ENCODE peak calls at places on chromosomes 12 and 14, in seven cellular contexts. V, N, D, R, G, B and U are unnamed samples.

GRCh38 chr12:52141306-52141705 is 50.5 kb downstream of the KRT80 start:
- DNase-seq in V (no peak), D (no peak), R (no peak), G (no peak), B (no peak), N (no peak), U (no peak)

GRCh38 chr12:57836442-57837375 is 9.8 kb downstream of the CTDSP2 start:
- DNase-seq in R (peak; percentile 95), B (peak; percentile 88), G (no peak), N (peak; percentile 89), D (peak; percentile 76), V (peak; percentile 55), U (peak; percentile 89)

GRCh38 chr14:72788972-72789728 is 104.8 kb downstream of the DPF3 start:
- DNase-seq in V (no peak), B (no peak), N (no peak), D (no peak), R (no peak), G (no peak), U (no peak)

GRCh38 chr12:65327207-65328076 is 49.0 kb downstream of the MSRB3 start:
- DNase-seq in G (no peak), B (no peak), V (no peak), N (peak; percentile 73), D (no peak), R (peak; percentile 74), U (peak; percentile 68)

GRCh38 chr14:69204753-69205152 is 13.5 kb downstream of the EXD2 start:
- DNase-seq in R (no peak), D (no peak), V (no peak), N (no peak), B (no peak), G (no peak), U (no peak)

GRCh38 chr14:97851438-97851995 is 1054.3 kb downstream of the VRK1 start:
- DNase-seq in G (no peak), N (no peak), B (no peak), R (no peak), D (no peak), V (no peak), U (no peak)

GRCh38 chr14:77003960-77004710 is 24.4 kb downstream of the IRF2BPL start:
- DNase-seq in R (peak; percentile 44), V (no peak), B (no peak), G (no peak), D (no peak), N (no peak), U (no peak)

GRCh38 chr12:95424271-95424994 is 49.5 kb upstream of the METAP2 start:
- DNase-seq in B (no peak), V (no peak), N (peak; percentile 12), R (peak; percentile 12), G (no peak), D (no peak), U (no peak)

GRCh38 chr14:20327005-20327869 is 5.8 kb downstream of the CCNB1IP1 start:
- DNase-seq in N (no peak), R (peak; percentile 80), G (no peak), B (no peak), V (no peak), D (no peak), U (peak; percentile 79)

GRCh38 chr12:52066346-52067080 is 3.3 kb upstream of the ATG101 start:
- DNase-seq in G (no peak), R (no peak), D (no peak), V (no peak), N (no peak), B (no peak), U (no peak)

GRCh38 chr12:130981156-130981789 is 27.6 kb downstream of the ADGRD1 start:
- DNase-seq in D (peak; percentile 33), R (no peak), V (no peak), G (no peak), N (peak; percentile 37), B (no peak), U (no peak)

GRCh38 chr12:103336940-103337339 is 158.8 kb downstream of the C12orf42 start:
- DNase-seq in B (no peak), N (no peak), R (no peak), V (no peak), G (no peak), D (no peak), U (no peak)

GRCh38 chr14:89775161-89775560 is 179.4 kb downstream of the EFCAB11 start:
- DNase-seq in B (no peak), V (no peak), N (no peak), R (no peak), D (no peak), G (no peak), U (no peak)

GRCh38 chr12:107818984-107819383 is 44.5 kb downstream of the ASCL4 start:
- DNase-seq in B (no peak), V (peak; percentile 51), D (no peak), N (no peak), G (no peak), R (no peak), U (peak; percentile 31)

GRCh38 chr14:100776681-100777365 is 49.1 kb upstream of the MEG3 start:
- DNase-seq in R (no peak), D (no peak), V (peak; percentile 14), N (peak; percentile 53), G (no peak), B (peak; percentile 44), U (no peak)

GRCh38 chr12:24505366-24506025 is 443.4 kb downstream of the BCAT1 start:
- DNase-seq in V (no peak), D (no peak), R (no peak), B (no peak), G (no peak), N (no peak), U (no peak)

GRCh38 chr14:45252356-45253069 is 489 bp downstream of the MIS18BP1 start:
- DNase-seq in B (no peak), G (no peak), N (no peak), V (no peak), R (peak; percentile 16), D (no peak), U (no peak)

GRCh38 chr14:33210304-33210703 is 271.6 kb downstream of the NPAS3 start:
- DNase-seq in D (no peak), R (peak; percentile 41), N (no peak), V (no peak), B (no peak), G (no peak), U (no peak)

DNA sequence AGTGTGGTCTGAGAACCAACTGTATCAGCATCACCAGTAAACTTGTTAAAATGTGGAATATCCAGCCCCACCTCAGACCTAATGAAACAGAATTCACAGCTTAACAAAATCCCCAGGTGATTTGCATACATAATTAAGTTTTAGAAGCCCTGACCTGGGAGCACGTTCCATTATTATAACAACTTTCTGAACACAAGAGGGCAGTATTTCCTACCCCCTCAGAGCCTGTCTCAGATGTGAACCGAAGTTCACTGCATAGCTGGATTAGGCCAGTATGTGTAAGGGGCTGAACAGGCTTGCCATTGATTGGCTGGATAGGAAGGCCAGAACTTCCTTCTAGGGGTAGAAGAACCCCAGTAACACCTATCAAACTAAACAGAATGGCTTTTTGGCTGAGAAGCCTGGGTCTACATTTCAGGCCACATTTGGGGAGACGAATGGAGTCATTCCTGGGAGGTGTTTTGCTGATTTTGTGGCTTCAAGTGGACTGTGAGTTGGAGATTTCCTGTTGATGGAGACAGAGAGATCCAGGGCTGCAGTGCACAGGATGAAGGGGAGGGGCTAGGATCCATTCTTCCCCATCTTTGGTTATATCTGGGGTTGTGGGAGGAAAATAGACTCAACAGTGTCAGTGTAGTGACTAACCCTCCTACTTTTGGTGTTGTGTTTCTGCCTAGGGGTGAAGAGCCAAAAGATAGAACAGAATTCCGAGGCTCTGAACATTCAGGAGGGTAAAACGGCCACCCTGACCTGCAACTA is 94.7 kb upstream of the OR4E1 start:
- DNase-seq in N (no peak), V (no peak), B (no peak), G (no peak), D (no peak), R (peak; percentile 12), U (no peak)
- TF ChIP-seq CTCF in N (no peak), V (peak; percentile 30), B (no peak), G (peak; percentile 58), D (peak; percentile 34), R (peak; percentile 45), U (no peak)

GRCh38 chr14:31825459-31825858 is 251.6 kb upstream of the ARHGAP5 start:
- DNase-seq in B (no peak), G (no peak), N (no peak), R (no peak), D (no peak), V (no peak), U (no peak)

GRCh38 chr14:31829256-31829923 is 247.7 kb upstream of the ARHGAP5 start:
- DNase-seq in R (peak; percentile 77), B (no peak), G (no peak), V (no peak), D (no peak), N (no peak), U (peak; percentile 81)

DNA sequence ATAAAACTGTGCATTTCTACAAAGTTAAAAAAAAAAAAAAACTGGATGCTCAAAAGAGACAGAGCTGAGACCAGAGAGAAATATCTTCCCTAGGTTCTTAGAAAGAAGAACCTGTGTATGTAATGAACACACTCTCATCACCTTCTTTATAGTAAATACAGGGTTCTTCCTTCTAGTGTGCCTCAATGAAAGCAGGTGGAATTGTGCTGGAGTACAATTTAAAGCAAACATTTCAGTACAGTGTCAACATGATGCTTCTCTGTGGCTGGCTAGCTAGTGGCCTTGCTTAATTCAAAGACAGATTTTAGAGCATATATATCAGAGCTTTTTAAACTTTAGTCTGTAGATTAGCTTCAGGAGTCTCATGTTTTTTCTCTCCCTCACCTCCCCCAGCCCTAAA is 249.8 kb upstream of the ARHGAP5 start:
- DNase-seq in R (no peak), N (no peak), B (no peak), G (no peak), D (no peak), V (no peak), U (no peak)
- H3K4me3 ChIP-seq in R (no peak overlapping the region), N (no peak overlapping the region), B (no peak overlapping the region), G (no peak overlapping the region), D (no peak overlapping the region), V (no peak overlapping the region), U (no peak overlapping the region)

DNA sequence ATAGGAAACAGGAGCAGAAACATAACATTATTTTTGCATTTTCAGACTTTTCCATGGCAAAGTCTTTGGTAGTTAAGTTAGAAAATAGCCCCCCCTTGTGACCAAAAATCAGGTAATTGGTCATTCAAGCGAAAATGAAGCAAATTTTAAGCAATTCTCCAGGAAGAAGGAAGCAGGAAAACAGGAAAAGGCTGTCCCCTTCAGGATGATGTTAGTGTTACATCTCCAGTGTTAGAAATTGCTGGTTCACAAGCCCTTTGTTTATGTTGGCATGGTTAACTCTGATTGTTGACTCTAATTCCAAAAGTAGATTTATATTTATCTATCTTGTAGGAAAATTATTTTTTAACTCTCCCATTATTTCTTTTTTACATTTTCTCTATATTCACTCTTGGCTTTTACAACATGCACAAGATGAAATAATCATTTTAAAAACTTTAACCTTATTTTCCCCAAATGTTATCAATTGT is 18.8 kb upstream of the GAS2L3 start:
- DNase-seq in N (no peak), V (no peak), D (no peak), G (no peak), R (peak; percentile 94), B (no peak), U (peak; percentile 71)
- TF ChIP-seq CTCF in N (peak; percentile 89), V (peak; percentile 89), D (peak; percentile 77), G (peak; percentile 42), R (peak; percentile 89), B (peak; percentile 69), U (peak; percentile 91)

DNA sequence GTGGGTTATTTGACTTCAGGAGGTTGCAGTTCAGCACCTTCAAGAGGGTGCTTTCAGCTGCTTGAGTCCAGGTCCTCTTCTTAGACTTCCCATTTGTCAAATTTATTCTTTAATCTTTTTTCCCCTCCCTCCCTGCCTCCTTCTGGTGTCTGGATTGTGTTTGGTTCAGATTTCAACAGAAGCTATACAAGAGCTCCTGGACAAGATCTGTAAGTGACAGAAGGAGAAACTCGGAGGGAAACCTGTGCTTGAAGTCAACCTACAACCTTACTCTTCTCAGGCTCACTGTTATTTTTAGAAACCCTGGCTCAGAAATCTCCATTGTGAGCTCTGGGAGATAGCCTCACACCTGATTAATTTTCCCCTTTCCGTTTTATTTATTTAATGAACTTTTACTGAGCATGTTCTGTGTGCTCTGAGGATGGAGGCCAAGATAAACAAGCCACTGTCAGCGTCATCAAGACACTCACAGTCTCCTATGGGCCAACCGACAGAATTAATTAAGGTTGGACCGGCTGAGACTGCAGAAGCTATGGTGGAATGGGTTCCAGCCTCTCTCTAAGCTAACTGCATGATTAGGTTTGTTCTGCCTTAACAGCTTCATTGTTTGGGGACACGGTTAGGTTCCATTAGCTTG is 13.4 kb downstream of the PDE1B start:
- DNase-seq in N (peak; percentile 83), G (no peak), R (no peak), V (no peak), D (no peak), B (no peak), U (no peak)
- H3K4me3 ChIP-seq in N (no peak overlapping the region), G (no peak overlapping the region), R (no peak overlapping the region), V (no peak overlapping the region), D (no peak overlapping the region), B (no peak overlapping the region), U (no peak overlapping the region)